ENCODE peak calls at places on chromosomes 1 and 21, in six cellular contexts. D is HuH-7.5, W is iris pigment epithelial cell, J is iPS-NIHi11, C is NCI-H1092, V is anterior cingulate cortex. A is an unnamed sample.

GRCh38 chr1:53672785-53673184 is 66.2 kb downstream of the GLIS1 start:
- DNase-seq in J (no peak), V (no peak), W (no peak), C (no peak), D (no peak), A (no peak)

GRCh38 chr1:167066333-167067122 is 23.6 kb downstream of the GPA33 start:
- DNase-seq in J (peak), W (peak), D (peak), V (peak), C (peak), A (peak)

GRCh38 chr1:30756545-30757195 is 904 bp downstream of the LAPTM5 start:
- DNase-seq in D (no peak), J (no peak), V (no peak), W (peak), C (no peak), A (peak)

GRCh38 chr1:67599085-67599484 is 85.9 kb upstream of the GADD45A start:
- DNase-seq in W (no peak), J (no peak), V (no peak), D (no peak), C (no peak), A (no peak)

GRCh38 chr21:33374080-33374873 is 28.9 kb upstream of the IFNGR2 start:
- DNase-seq in V (no peak), W (peak), J (peak), C (peak), D (no peak), A (no peak)

GRCh38 chr1:226100436-226101347 is 38.2 kb downstream of the H3-3A start:
- DNase-seq in D (no peak), W (peak), V (no peak), C (peak), J (peak), A (peak)

GRCh38 chr1:17984510-17985085 is 123.0 kb upstream of the IGSF21 start:
- DNase-seq in C (peak), W (no peak), D (peak), V (no peak), J (peak), A (no peak)

GRCh38 chr1:20216574-20216973 is 30.3 kb upstream of the PLA2G2C start:
- DNase-seq in D (peak), J (no peak), W (peak), V (no peak), C (no peak), A (peak)

GRCh38 chr1:68373173-68373572 is 76.6 kb downstream of the RPE65 start:
- DNase-seq in J (no peak), D (no peak), C (no peak), W (no peak), V (no peak), A (no peak)

GRCh38 chr1:31574749-31575372 is 1.5 kb upstream of the TINAGL1 start:
- DNase-seq in J (no peak), V (no peak), C (no peak), W (no peak), D (no peak), A (no peak)

GRCh38 chr1:117754061-117754969 is 148.5 kb downstream of the TENT5C start:
- DNase-seq in J (peak), W (peak), V (no peak), D (peak), C (peak), A (peak)

GRCh38 chr1:234503193-234504050 is 24.4 kb upstream of the TARBP1 start:
- DNase-seq in C (no peak), D (no peak), J (no peak), W (no peak), V (no peak), A (no peak)

GRCh38 chr1:45477646-45478045 is 13.3 kb downstream of the TESK2 start:
- DNase-seq in V (no peak), D (no peak), C (no peak), J (no peak), W (no peak), A (no peak)

GRCh38 chr1:165871311-165872067 is 44.1 kb downstream of the UCK2 start:
- DNase-seq in J (no peak), C (no peak), D (no peak), W (peak), V (no peak), A (no peak)

GRCh38 chr1:15283500-15283899 is 36.5 kb downstream of the FHAD1 start:
- DNase-seq in V (no peak), J (peak), D (no peak), W (no peak), C (no peak), A (peak)

GRCh38 chr1:10280442-10281350 is 70.3 kb downstream of the KIF1B start:
- DNase-seq in D (no peak), V (no peak), C (no peak), W (peak), J (no peak), A (no peak)

GRCh38 chr1:54047384-54048315 is 5.4 kb downstream of the TMEM59 start:
- DNase-seq in J (no peak), D (no peak), W (peak), C (no peak), V (no peak), A (no peak)